ENCODE peak calls at places on chromosomes 7 and 10, in eight cellular contexts. Y is endodermal cell, V is tibial artery, H is PC-9, T is stomach, Z is neural progenitor cell, P is heart right ventricle, F is SK-N-SH. W is an unnamed sample.

GRCh38 chr7:128056901-128057300 is 25.7 kb upstream of the LRRC4 start:
- DNase-seq in Y (no peak), V (no peak), H (no peak), T (no peak), Z (no peak), P (no peak), F (no peak), W (no peak)

GRCh38 chr7:129271500-129272355 is 46.9 kb downstream of the AHCYL2 start:
- DNase-seq in Y (peak; percentile 85), V (peak; percentile 29), H (peak; percentile 34), T (peak; percentile 39), Z (peak; percentile 62), P (no peak), F (peak; percentile 57), W (peak; percentile 88)

GRCh38 chr10:123269017-123269552 is 114.9 kb downstream of the BUB3 start:
- DNase-seq in Y (peak; percentile 5), V (no peak), H (no peak), T (no peak), Z (no peak), P (no peak), F (no peak), W (no peak)

GRCh38 chr10:38038107-38038931 is 27.8 kb downstream of the ZNF33A start:
- DNase-seq in Y (no peak), V (no peak), H (no peak), T (no peak), Z (no peak), P (no peak), F (no peak), W (no peak)

GRCh38 chr7:13262929-13263530 is 575.6 kb downstream of the ARL4A start:
- DNase-seq in Y (no peak), V (no peak), H (no peak), T (no peak), Z (peak; percentile 40), P (no peak), F (peak; percentile 5), W (peak; percentile 52)

GRCh38 chr10:78634389-78634815 is 434.4 kb upstream of the ZMIZ1 start:
- DNase-seq in Y (peak; percentile 82), V (peak; percentile 46), H (peak; percentile 53), T (no peak), Z (peak; percentile 22), P (no peak), F (peak; percentile 66), W (no peak)

GRCh38 chr10:92747600-92747999 is 57.8 kb downstream of the HHEX start:
- DNase-seq in Y (no peak), V (no peak), H (no peak), T (no peak), Z (no peak), P (no peak), F (no peak), W (no peak)

GRCh38 chr10:131943021-131943814 is 38.5 kb downstream of the BNIP3 start:
- DNase-seq in Y (peak; percentile 87), V (no peak), H (no peak), T (peak; percentile 29), Z (peak; percentile 71), P (no peak), F (peak; percentile 69), W (peak; percentile 29)

GRCh38 chr10:77333610-77334340 is 303.8 kb downstream of the KCNMA1 start:
- DNase-seq in Y (no peak), V (no peak), H (no peak), T (no peak), Z (no peak), P (no peak), F (no peak), W (peak; percentile 5)

GRCh38 chr7:27180431-27181175 is 4.4 kb downstream of the HOXA11 start:
- DNase-seq in Y (peak; percentile 41), V (peak; percentile 18), H (no peak), T (no peak), Z (no peak), P (no peak), F (no peak), W (no peak)

GRCh38 chr7:51253157-51253556 is 63.5 kb downstream of the COBL start:
- DNase-seq in Y (peak; percentile 25), V (no peak), H (no peak), T (no peak), Z (no peak), P (no peak), F (no peak), W (no peak)
- TF ChIP-seq CTCF in Y (peak; percentile 33), V (no peak), H (peak; percentile 58), T (no peak), Z (no peak), P (peak; percentile 43), F (no peak), W (no peak)

GRCh38 chr10:14573666-14574261 is 200.9 kb downstream of the FAM107B start:
- DNase-seq in Y (no peak), V (no peak), H (no peak), T (no peak), Z (no peak), P (no peak), F (no peak), W (no peak)

GRCh38 chr10:14571866-14572507 is 202.7 kb downstream of the FAM107B start:
- DNase-seq in Y (no peak), V (peak; percentile 64), H (peak; percentile 30), T (peak; percentile 92), Z (no peak), P (no peak), F (no peak), W (no peak)

GRCh38 chr10:14578060-14578952 is 196.4 kb downstream of the FAM107B start:
- DNase-seq in Y (no peak), V (peak; percentile 73), H (peak; percentile 66), T (peak; percentile 56), Z (no peak), P (no peak), F (no peak), W (peak; percentile 80)

GRCh38 chr10:14574291-14574690 is 200.4 kb downstream of the FAM107B start:
- DNase-seq in Y (no peak), V (no peak), H (no peak), T (no peak), Z (no peak), P (no peak), F (peak; percentile 41), W (no peak)

GRCh38 chr10:14574885-14575284 is 199.8 kb downstream of the FAM107B start:
- DNase-seq in Y (no peak), V (no peak), H (no peak), T (no peak), Z (no peak), P (no peak), F (no peak), W (no peak)
- H3K36me3 ChIP-seq in Y (peaks cover 6% of the 10 kb centered on the region), V (no peaks in the 10 kb centered on the region), H (peaks cover 42% of the 10 kb centered on the region), T (no peaks in the 10 kb centered on the region), Z (no peaks in the 10 kb centered on the region), P (no peaks in the 10 kb centered on the region), F (no peaks in the 10 kb centered on the region), W (no peaks in the 10 kb centered on the region)

GRCh38 chr10:98255146-98255877 is 12.7 kb downstream of the LOXL4 start:
- DNase-seq in Y (peak; percentile 43), V (no peak), H (no peak), T (no peak), Z (no peak), P (no peak), F (no peak), W (no peak)
- H3K4me3 ChIP-seq in Y (no peak overlapping the region), V (no peak overlapping the region), H (no peak overlapping the region), T (no peak overlapping the region), Z (no peak overlapping the region), P (no peak overlapping the region), F (no peak overlapping the region), W (no peak overlapping the region)

GRCh38 chr10:113441220-113441619 is 111.6 kb upstream of the HABP2 start:
- DNase-seq in Y (no peak), V (no peak), H (no peak), T (no peak), Z (peak; percentile 21), P (no peak), F (no peak), W (no peak)
- TF ChIP-seq CTCF in Y (peak; percentile 57), V (peak; percentile 38), H (no peak), T (no peak), Z (peak; percentile 41), P (peak; percentile 29), F (peak; percentile 40), W (no peak)

DNA sequence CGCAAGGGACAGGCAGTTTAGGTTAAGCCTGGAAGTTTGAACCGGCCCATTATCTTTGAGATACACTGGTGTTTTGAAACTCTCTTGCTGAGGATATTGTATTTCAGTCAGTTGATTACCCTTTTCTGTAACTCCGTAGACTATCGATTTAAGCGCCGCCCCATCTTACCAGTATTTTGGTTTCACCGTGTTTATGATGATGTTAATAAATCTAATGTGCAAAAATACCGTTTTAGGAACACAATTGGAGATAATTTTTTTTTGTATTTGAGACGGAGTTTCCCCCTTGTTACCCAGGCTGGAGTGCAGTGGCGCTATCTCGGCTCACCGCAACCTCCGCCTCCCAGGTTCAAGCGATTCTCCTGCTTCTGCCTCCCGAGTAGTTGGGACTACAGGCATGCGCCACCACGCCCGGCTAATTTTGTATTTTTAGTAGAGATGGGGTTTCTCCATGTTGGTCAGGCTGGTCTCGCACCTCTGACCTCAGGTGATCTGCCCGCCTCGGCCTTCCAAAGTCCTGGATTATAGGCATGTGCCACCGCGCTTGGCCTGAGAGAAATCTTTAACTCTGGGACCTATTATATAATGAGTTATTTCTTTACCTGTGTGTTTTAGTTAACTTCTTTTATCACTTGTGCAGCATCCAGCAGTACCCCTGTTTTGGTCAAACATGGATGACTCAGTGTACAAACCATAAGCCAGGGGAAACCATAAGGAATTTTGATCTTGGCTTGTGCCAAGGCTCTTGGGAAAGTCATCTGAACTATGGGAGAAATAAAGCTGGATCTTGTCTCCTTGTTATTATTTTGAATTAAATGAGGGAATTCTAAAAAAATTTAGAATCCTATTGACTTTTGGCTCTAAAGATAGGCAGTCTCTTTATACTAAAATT is 23.7 kb upstream of the ZRANB1 start:
- DNase-seq in Y (no peak), V (no peak), H (no peak), T (no peak), Z (no peak), P (no peak), F (no peak), W (no peak)
- H3K36me3 ChIP-seq in Y (peaks cover 8% of the 10 kb centered on the region), V (peaks cover 6% of the 10 kb centered on the region), H (no peaks in the 10 kb centered on the region), T (peaks cover 7% of the 10 kb centered on the region), Z (no peaks in the 10 kb centered on the region), P (peaks cover 6% of the 10 kb centered on the region), F (peaks cover 6% of the 10 kb centered on the region), W (no peaks in the 10 kb centered on the region)

GRCh38 chr7:47906883-47907282 is 41.4 kb downstream of the PKD1L1 start:
- DNase-seq in Y (no peak), V (no peak), H (no peak), T (no peak), Z (no peak), P (no peak), F (no peak), W (no peak)

GRCh38 chr7:47908726-47909125 is 39.5 kb downstream of the PKD1L1 start:
- DNase-seq in Y (no peak), V (no peak), H (no peak), T (no peak), Z (peak; percentile 33), P (no peak), F (no peak), W (no peak)

GRCh38 chr7:47901542-47901941 is 46.7 kb downstream of the PKD1L1 start:
- DNase-seq in Y (no peak), V (no peak), H (peak; percentile 44), T (no peak), Z (peak; percentile 41), P (no peak), F (no peak), W (no peak)

GRCh38 chr7:47902013-47902412 is 46.3 kb downstream of the PKD1L1 start:
- DNase-seq in Y (no peak), V (no peak), H (no peak), T (no peak), Z (no peak), P (no peak), F (no peak), W (no peak)

GRCh38 chr7:47905071-47905920 is 43.0 kb downstream of the PKD1L1 start:
- DNase-seq in Y (no peak), V (no peak), H (no peak), T (no peak), Z (peak; percentile 85), P (no peak), F (no peak), W (no peak)
- H3K4me3 ChIP-seq in Y (no peak overlapping the region), V (no peak overlapping the region), H (no peak overlapping the region), T (no peak overlapping the region), Z (no peak overlapping the region), P (no peak overlapping the region), F (no peak overlapping the region), W (no peak overlapping the region)